ENCODE peak calls at places on chromosomes 3 and 15, in seven cellular contexts. M is K562; D is foreskin fibroblast; J is GM20000; T is EL; R is stimulated activated CD8-positive, alpha-beta memory T cell treated with anti-CD3 and anti-CD28 coated beads, Interleukin-7, amount 100 ng/mL, for 24 hours; S is MM.1S. X is an unnamed sample.

GRCh38 chr3:88195951-88196434 is 46.2 kb downstream of the C3orf38 start:
- DNase-seq in M (peak; percentile 81), D (peak; percentile 22), J (no peak), T (peak; percentile 15), R (no peak), S (no peak), X (no peak)

GRCh38 chr3:107633327-107634141 is 110.8 kb downstream of the BBX start:
- DNase-seq in M (no peak), D (no peak), J (peak; percentile 48), T (no peak), R (no peak), S (peak; percentile 63), X (no peak)

GRCh38 chr15:87669846-87670245 is 586.7 kb downstream of the NTRK3 start:
- DNase-seq in M (no peak), D (no peak), J (no peak), T (no peak), R (no peak), S (no peak), X (no peak)

GRCh38 chr15:98799461-98799971 is 151.2 kb downstream of the IGF1R start:
- DNase-seq in M (no peak), D (peak; percentile 44), J (no peak), T (no peak), R (no peak), S (no peak), X (no peak)

GRCh38 chr3:127417709-127418559 is 130.1 kb upstream of the PRR20G start:
- DNase-seq in M (no peak), D (no peak), J (no peak), T (no peak), R (no peak), S (no peak), X (no peak)

GRCh38 chr3:126516936-126517290 is 660 bp downstream of the UROC1 start:
- DNase-seq in M (no peak), D (no peak), J (no peak), T (no peak), R (no peak), S (no peak), X (peak; percentile 48)

GRCh38 chr3:55555866-55556621 is 68.9 kb upstream of the WNT5A start:
- DNase-seq in M (no peak), D (no peak), J (no peak), T (no peak), R (no peak), S (no peak), X (no peak)

GRCh38 chr15:80533934-80534333 is 129.8 kb downstream of the ARNT2 start:
- DNase-seq in M (no peak), D (no peak), J (no peak), T (no peak), R (no peak), S (no peak), X (no peak)

GRCh38 chr3:50450135-50450911 is 53.1 kb downstream of the CACNA2D2 start:
- DNase-seq in M (no peak), D (no peak), J (no peak), T (no peak), R (peak; percentile 43), S (no peak), X (peak; percentile 88)

GRCh38 chr3:170862618-170863374 is 7.2 kb downstream of the RPL22L1 start:
- DNase-seq in M (no peak), D (no peak), J (no peak), T (peak; percentile 38), R (no peak), S (no peak), X (no peak)

GRCh38 chr3:123353852-123354238 is 95.0 kb downstream of the ADCY5 start:
- DNase-seq in M (no peak), D (peak; percentile 51), J (no peak), T (peak; percentile 66), R (no peak), S (no peak), X (no peak)

GRCh38 chr3:48518755-48519154 is 14.8 kb upstream of the SHISA5 start:
- DNase-seq in M (no peak), D (no peak), J (no peak), T (no peak), R (no peak), S (no peak), X (no peak)

GRCh38 chr15:98803228-98804056 is 155.1 kb downstream of the IGF1R start:
- DNase-seq in M (no peak), D (peak; percentile 77), J (no peak), T (peak; percentile 56), R (no peak), S (no peak), X (no peak)

GRCh38 chr3:33578325-33579180 is 138.3 kb upstream of the UBP1 start:
- DNase-seq in M (no peak), D (peak; percentile 76), J (no peak), T (peak; percentile 72), R (no peak), S (no peak), X (no peak)

GRCh38 chr3:64687781-64688515 is at the start of gene ADAMTS9:
- DNase-seq in M (no peak), D (peak; percentile 85), J (no peak), T (peak; percentile 29), R (no peak), S (no peak), X (peak; percentile 91)

GRCh38 chr3:138946554-138947302 is at the start of the genes FOXL2 and FOXL2NB:
- DNase-seq in M (peak; percentile 95), D (peak; percentile 72), J (no peak), T (peak; percentile 57), R (no peak), S (no peak), X (no peak)

GRCh38 chr3:187982149-187982548 is 171.8 kb upstream of the LPP start:
- DNase-seq in M (no peak), D (no peak), J (no peak), T (no peak), R (no peak), S (no peak), X (no peak)

GRCh38 chr3:188361888-188362287 is 207.9 kb downstream of the LPP start:
- DNase-seq in M (no peak), D (no peak), J (no peak), T (no peak), R (no peak), S (no peak), X (no peak)

GRCh38 chr15:66704019-66704782 is 2.2 kb downstream of the SMAD6 start:
- DNase-seq in M (no peak), D (no peak), J (peak; percentile 42), T (no peak), R (no peak), S (no peak), X (no peak)